ENCODE peak calls at places on chromosomes 6 and 20, in six cellular contexts. I is endothelial cell, V is tibial artery, X is H1, D is foreskin fibroblast, F is cardiac muscle cell. R is an unnamed sample.

GRCh38 chr6:36387440-36388303 is at the start of gene ETV7:
- DNase-seq in I (peak; percentile 26), V (no peak), X (peak; percentile 59), D (no peak), F (peak; percentile 16), R (no peak)

GRCh38 chr6:10420546-10421507 is 6.0 kb upstream of the TFAP2A start:
- DNase-seq in I (peak; percentile 64), V (no peak), X (peak; percentile 69), D (no peak), F (peak; percentile 63), R (peak; percentile 59)

GRCh38 chr20:49908258-49908565 is 7.1 kb downstream of the SPATA2 start:
- DNase-seq in I (no peak), V (no peak), X (no peak), D (no peak), F (no peak), R (no peak)

GRCh38 chr6:131937703-131938631 is 13.2 kb downstream of the CCN2 start:
- DNase-seq in I (no peak), V (peak; percentile 42), X (no peak), D (peak; percentile 39), F (no peak), R (no peak)

GRCh38 chr6:111996159-111996558 is 57.7 kb upstream of the CCN6 start:
- DNase-seq in I (no peak), V (no peak), X (no peak), D (no peak), F (no peak), R (no peak)

GRCh38 chr6:39688494-39688893 is 36.7 kb downstream of the KIF6 start:
- DNase-seq in I (no peak), V (no peak), X (no peak), D (peak; percentile 20), F (no peak), R (no peak)

GRCh38 chr20:58711266-58712051 is 18.9 kb downstream of the NPEPL1 start:
- DNase-seq in I (peak; percentile 2), V (peak; percentile 14), X (peak; percentile 40), D (no peak), F (no peak), R (no peak)

GRCh38 chr6:143176090-143177021 is 115.7 kb downstream of the AIG1 start:
- DNase-seq in I (no peak), V (no peak), X (peak; percentile 69), D (peak; percentile 87), F (no peak), R (peak; percentile 32)

GRCh38 chr20:2603816-2604505 is 48.5 kb upstream of the NOP56 start:
- DNase-seq in I (no peak), V (no peak), X (no peak), D (no peak), F (no peak), R (no peak)

GRCh38 chr6:121559611-121560269 is 124.3 kb downstream of the GJA1 start:
- DNase-seq in I (no peak), V (no peak), X (no peak), D (no peak), F (no peak), R (no peak)

GRCh38 chr6:121560476-121560875 is 125.0 kb downstream of the GJA1 start:
- DNase-seq in I (no peak), V (no peak), X (no peak), D (no peak), F (no peak), R (no peak)

GRCh38 chr6:121563286-121563685 is 127.8 kb downstream of the GJA1 start:
- DNase-seq in I (no peak), V (no peak), X (no peak), D (no peak), F (no peak), R (no peak)
- TF ChIP-seq CTCF in I (no peak), V (no peak), X (no peak), D (no peak), F (no peak), R (no peak)

DNA sequence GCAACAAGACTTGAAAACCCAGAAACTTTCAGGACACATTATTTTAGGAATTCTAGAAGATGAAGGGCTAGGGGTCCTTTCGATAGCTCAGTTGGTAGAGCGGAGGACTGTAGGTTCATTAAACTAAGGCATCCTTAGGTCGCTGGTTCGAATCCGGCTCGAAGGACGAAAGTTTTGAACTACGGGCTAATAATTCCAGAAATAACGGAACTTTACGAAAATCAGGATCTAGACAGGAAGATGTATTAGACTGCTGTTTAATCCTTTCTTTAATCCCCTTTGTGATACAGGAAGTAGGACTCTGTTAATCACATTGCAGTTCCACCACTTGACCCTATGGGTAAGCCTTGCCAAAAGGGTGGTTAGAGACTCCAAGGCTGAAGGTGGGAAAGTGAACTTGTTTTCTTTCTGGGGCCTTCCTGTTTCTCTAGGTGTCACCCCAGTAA is 21.2 kb upstream of the ABT1 start:
- DNase-seq in I (no peak), V (no peak), X (no peak), D (no peak), F (no peak), R (no peak)
- TF ChIP-seq CTCF in I (no peak), V (no peak), X (no peak), D (no peak), F (no peak), R (no peak)

GRCh38 chr20:62706344-62706743 is 2.3 kb upstream of the NTSR1 start:
- DNase-seq in I (no peak), V (no peak), X (no peak), D (no peak), F (no peak), R (no peak)

GRCh38 chr20:62705626-62706025 is 3.0 kb upstream of the NTSR1 start:
- DNase-seq in I (no peak), V (no peak), X (no peak), D (no peak), F (no peak), R (no peak)

GRCh38 chr20:62702886-62703852 is 5.5 kb upstream of the NTSR1 start:
- DNase-seq in I (no peak), V (no peak), X (no peak), D (peak; percentile 93), F (no peak), R (peak; percentile 8)

GRCh38 chr20:62703853-62704228 is 4.8 kb upstream of the NTSR1 start:
- DNase-seq in I (no peak), V (no peak), X (no peak), D (no peak), F (no peak), R (no peak)

GRCh38 chr20:62704341-62704948 is 4.2 kb upstream of the NTSR1 start:
- DNase-seq in I (no peak), V (peak; percentile 84), X (no peak), D (peak; percentile 96), F (peak; percentile 73), R (peak; percentile 13)
- TF ChIP-seq CTCF in I (no peak), V (no peak), X (no peak), D (no peak), F (no peak), R (no peak)

GRCh38 chr6:155317186-155317585 is 2.9 kb upstream of the TFB1M start:
- DNase-seq in I (no peak), V (no peak), X (no peak), D (no peak), F (no peak), R (no peak)
- TF ChIP-seq CTCF in I (peak; percentile 28), V (no peak), X (no peak), D (peak; percentile 8), F (peak; percentile 39), R (peak; percentile 40)

GRCh38 chr20:48295445-48295903 is 510.2 kb upstream of the SULF2 start:
- DNase-seq in I (peak; percentile 18), V (no peak), X (no peak), D (peak; percentile 93), F (peak; percentile 87), R (no peak)

GRCh38 chr20:48294196-48294595 is 508.9 kb upstream of the SULF2 start:
- DNase-seq in I (no peak), V (no peak), X (no peak), D (peak; percentile 38), F (no peak), R (no peak)

GRCh38 chr20:48295966-48296421 is 510.7 kb upstream of the SULF2 start:
- DNase-seq in I (no peak), V (no peak), X (no peak), D (peak; percentile 47), F (peak; percentile 10), R (no peak)

GRCh38 chr20:48292806-48293205 is 507.5 kb upstream of the SULF2 start:
- DNase-seq in I (no peak), V (no peak), X (no peak), D (no peak), F (no peak), R (no peak)

GRCh38 chr20:48294942-48295341 is 509.7 kb upstream of the SULF2 start:
- DNase-seq in I (no peak), V (no peak), X (no peak), D (no peak), F (peak; percentile 40), R (no peak)
- TF ChIP-seq CTCF in I (no peak), V (no peak), X (no peak), D (no peak), F (no peak), R (no peak)

GRCh38 chr6:93721386-93722048 is 302.2 kb upstream of the EPHA7 start:
- DNase-seq in I (peak; percentile 30), V (no peak), X (peak; percentile 52), D (peak; percentile 6), F (peak; percentile 60), R (peak; percentile 19)
- TF ChIP-seq CTCF in I (peak; percentile 42), V (no peak), X (peak; percentile 90), D (peak; percentile 15), F (peak; percentile 57), R (peak; percentile 40)

GRCh38 chr6:97702226-97702625 is 419.2 kb upstream of the MMS22L start:
- DNase-seq in I (no peak), V (no peak), X (no peak), D (no peak), F (no peak), R (no peak)

GRCh38 chr6:97703661-97704060 is 420.6 kb upstream of the MMS22L start:
- DNase-seq in I (no peak), V (no peak), X (no peak), D (no peak), F (no peak), R (no peak)

GRCh38 chr6:97705568-97705967 is 422.6 kb upstream of the MMS22L start:
- DNase-seq in I (no peak), V (no peak), X (peak; percentile 59), D (no peak), F (no peak), R (peak; percentile 19)
- TF ChIP-seq CTCF in I (peak; percentile 60), V (no peak), X (peak; percentile 60), D (peak; percentile 19), F (peak; percentile 14), R (peak; percentile 59)

DNA sequence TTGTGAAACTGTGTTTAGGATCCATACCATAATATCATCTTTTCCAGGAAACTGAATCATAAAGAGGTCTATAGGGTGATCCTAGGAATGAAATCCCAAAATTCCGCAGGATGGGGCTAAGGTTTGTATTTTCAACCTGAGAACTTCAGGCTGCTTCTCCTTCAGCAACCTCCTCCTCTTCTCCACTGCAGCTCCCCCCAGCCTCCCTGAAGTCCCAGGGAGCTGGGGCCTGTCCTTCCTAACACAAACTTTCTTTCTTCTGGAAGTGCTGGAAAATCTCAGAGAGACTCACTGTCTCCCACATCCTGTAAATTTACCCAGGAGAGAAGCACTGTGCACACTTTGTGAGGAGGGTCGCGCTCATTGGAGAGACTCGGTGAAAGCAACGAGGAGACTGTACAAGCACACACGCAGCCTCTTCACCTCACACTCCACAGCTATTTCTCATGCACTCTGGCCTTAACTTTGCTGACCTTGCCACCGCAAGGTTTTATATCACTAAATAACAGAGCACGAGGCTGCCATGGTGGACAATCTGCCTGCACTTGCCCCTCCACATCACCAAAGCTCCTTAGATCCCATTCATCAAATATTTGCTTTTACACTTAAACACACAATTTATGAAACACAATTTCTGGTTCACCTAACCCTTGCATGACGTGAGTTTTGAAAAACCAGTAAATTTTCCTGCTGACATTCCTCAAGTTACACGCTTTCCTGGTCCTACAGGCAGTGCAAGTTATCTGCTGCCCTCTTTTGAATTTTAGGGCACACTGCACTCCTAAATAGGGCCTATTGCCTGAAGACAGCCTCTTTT is 14.3 kb downstream of the ID4 start:
- DNase-seq in I (peak; percentile 46), V (no peak), X (peak; percentile 49), D (peak; percentile 53), F (peak; percentile 81), R (no peak)
- TF ChIP-seq CTCF in I (peak; percentile 46), V (peak; percentile 88), X (peak; percentile 87), D (peak; percentile 93), F (peak; percentile 97), R (peak; percentile 53)